ENCODE peak calls at places on chromosome 15, in five cellular contexts. R, Q, Y, H and U are unnamed samples.

GRCh38 chr15:48721061-48721810 is 75.7 kb upstream of the FBN1 start:
- DNase-seq in R (peak), Q (no peak), Y (no peak), H (no peak), U (no peak)

GRCh38 chr15:31478781-31479221 is 152.2 kb downstream of the KLF13 start:
- DNase-seq in R (no peak), Q (peak), Y (no peak), H (no peak), U (no peak)

GRCh38 chr15:75921732-75922703 is 18.3 kb downstream of the FBXO22 start:
- DNase-seq in R (peak), Q (no peak), Y (no peak), H (peak), U (no peak)

GRCh38 chr15:99307735-99308134 is 56.5 kb downstream of the LRRC28 start:
- DNase-seq in R (peak), Q (no peak), Y (no peak), H (no peak), U (no peak)

GRCh38 chr15:88995449-88995848 is 82.3 kb upstream of the MFGE8 start:
- DNase-seq in R (peak), Q (no peak), Y (no peak), H (peak), U (no peak)

GRCh38 chr15:33277689-33278088 is 33.1 kb upstream of the RYR3 start:
- DNase-seq in R (no peak), Q (no peak), Y (no peak), H (no peak), U (no peak)

GRCh38 chr15:84604804-84605203 is 4.0 kb downstream of the ZSCAN2 start:
- DNase-seq in R (peak), Q (no peak), Y (no peak), H (no peak), U (no peak)

GRCh38 chr15:58545307-58546065 is 113.7 kb downstream of the LIPC start:
- DNase-seq in R (peak), Q (no peak), Y (no peak), H (no peak), U (no peak)

GRCh38 chr15:50803479-50803878 is 38.0 kb upstream of the SPPL2A start:
- DNase-seq in R (no peak), Q (no peak), Y (no peak), H (no peak), U (no peak)

GRCh38 chr15:58864602-58865419 is 68.7 kb downstream of the SLTM start:
- DNase-seq in R (no peak), Q (peak), Y (no peak), H (peak), U (peak)

GRCh38 chr15:95973566-95974256 is 356.8 kb upstream of the NR2F2 start:
- DNase-seq in R (no peak), Q (no peak), Y (no peak), H (no peak), U (no peak)

GRCh38 chr15:84734794-84735479 is 13.5 kb upstream of the ZNF592 start:
- DNase-seq in R (peak), Q (peak), Y (no peak), H (peak), U (peak)

GRCh38 chr15:74889390-74889881 is 406 bp upstream of the MPI start:
- DNase-seq in R (peak), Q (peak), Y (no peak), H (peak), U (no peak)

GRCh38 chr15:49145651-49146609 is 9.5 kb downstream of the COPS2 start:
- DNase-seq in R (peak), Q (no peak), Y (peak), H (peak), U (no peak)

GRCh38 chr15:90071220-90071807 is 31.0 kb downstream of the IDH2 start:
- DNase-seq in R (peak), Q (no peak), Y (no peak), H (peak), U (no peak)

GRCh38 chr15:38520035-38520434 is 44.6 kb downstream of the RASGRP1 start:
- DNase-seq in R (no peak), Q (no peak), Y (no peak), H (no peak), U (no peak)

GRCh38 chr15:101058735-101059134 is 139.6 kb downstream of the LRRK1 start:
- DNase-seq in R (no peak), Q (peak), Y (no peak), H (no peak), U (peak)

GRCh38 chr15:82044373-82045178 is 1.2 kb downstream of the MEX3B start:
- DNase-seq in R (peak), Q (peak), Y (peak), H (peak), U (peak)

GRCh38 chr15:74514039-74514438 is 27.0 kb upstream of the ARID3B start:
- DNase-seq in R (peak), Q (no peak), Y (no peak), H (no peak), U (no peak)

GRCh38 chr15:45362419-45362818 is 15.9 kb downstream of the GATM start:
- DNase-seq in R (no peak), Q (no peak), Y (no peak), H (no peak), U (no peak)

GRCh38 chr15:83287541-83288027 is 3.1 kb upstream of the BNC1 start:
- DNase-seq in R (peak), Q (no peak), Y (no peak), H (peak), U (no peak)

GRCh38 chr15:40108061-40108854 is 421 bp downstream of the BMF start:
- DNase-seq in R (peak), Q (no peak), Y (no peak), H (peak), U (no peak)

GRCh38 chr15:40312370-40313158 is 4.8 kb upstream of the PLCB2 start:
- DNase-seq in R (no peak), Q (no peak), Y (no peak), H (no peak), U (no peak)

GRCh38 chr15:87080547-87080946 is 1000.9 kb downstream of the AGBL1 start:
- DNase-seq in R (no peak), Q (no peak), Y (no peak), H (no peak), U (no peak)

GRCh38 chr15:44695274-44695673 is 15.8 kb downstream of the PATL2 start:
- DNase-seq in R (no peak), Q (no peak), Y (no peak), H (no peak), U (no peak)

DNA sequence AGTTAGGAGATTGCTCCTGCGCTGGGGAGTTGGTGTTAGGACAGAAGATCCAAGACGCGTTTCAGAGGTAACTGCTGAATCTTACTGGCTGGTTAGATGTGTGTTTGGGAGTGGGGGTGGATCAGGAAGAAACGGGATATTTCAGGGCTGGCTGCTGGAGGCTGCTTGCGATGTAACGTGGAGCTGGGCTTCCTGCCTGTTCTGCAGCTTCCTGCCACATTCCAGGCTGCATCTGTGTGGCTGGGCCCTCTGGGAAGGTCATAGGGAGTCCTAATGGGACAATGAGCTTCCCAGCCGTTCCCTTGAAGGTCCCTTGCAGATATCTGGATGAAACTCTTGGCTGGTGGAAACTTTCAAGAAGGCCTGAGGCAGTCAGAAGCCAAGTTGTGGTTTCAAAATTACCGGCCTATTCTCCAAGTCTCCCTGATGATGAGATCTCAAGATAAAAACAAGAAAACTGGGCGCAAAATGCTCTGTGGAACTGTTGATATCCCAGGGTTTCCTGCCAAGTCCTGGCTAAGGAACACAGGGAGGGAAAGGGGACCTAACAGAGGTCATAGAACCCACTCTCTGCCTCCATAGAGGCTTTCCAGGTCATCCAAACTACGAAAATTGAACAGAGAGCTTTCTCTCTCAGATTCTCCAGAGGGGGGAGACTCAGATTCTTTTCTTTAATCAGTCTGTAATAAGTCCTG is 67.0 kb downstream of the NOX5 start:
- DNase-seq in R (peak), Q (peak), Y (no peak), H (peak), U (no peak)
- H4K8ac ChIP-seq in R (peak), Q (no peak), Y (no peak), H (no peak), U (no peak)

DNA sequence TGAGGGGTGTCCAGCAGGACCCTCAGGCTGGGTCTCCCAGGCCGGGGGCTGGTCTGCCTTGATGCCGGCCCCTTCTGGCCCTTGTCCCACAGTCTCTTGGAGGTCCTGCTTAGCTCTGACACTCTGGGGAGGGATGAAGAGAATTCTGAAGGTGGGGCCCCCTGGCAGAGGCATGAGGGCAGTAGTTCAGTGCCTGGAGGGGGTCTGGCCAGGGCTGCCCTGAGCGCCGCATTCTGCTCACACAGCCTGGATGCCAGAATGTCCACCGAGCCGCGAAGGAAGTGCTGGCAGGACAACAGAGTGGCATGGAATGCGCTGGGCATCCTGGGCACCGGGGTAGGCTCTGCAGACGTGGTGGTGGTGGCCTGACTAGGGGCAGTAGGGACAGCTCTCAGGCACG is 55.5 kb downstream of the SMAD6 start:
- DNase-seq in R (no peak), Q (no peak), Y (no peak), H (no peak), U (no peak)
- H4K8ac ChIP-seq in R (no peak), Q (no peak), Y (no peak), H (no peak), U (no peak)

GRCh38 chr15:62879770-62880169 is 162.8 kb upstream of the TPM1 start:
- DNase-seq in R (no peak), Q (no peak), Y (no peak), H (peak), U (no peak)

GRCh38 chr15:62878070-62878469 is 164.5 kb upstream of the TPM1 start:
- DNase-seq in R (no peak), Q (no peak), Y (no peak), H (no peak), U (no peak)

GRCh38 chr15:62875626-62876021 is 166.9 kb upstream of the TPM1 start:
- DNase-seq in R (no peak), Q (no peak), Y (no peak), H (no peak), U (no peak)

GRCh38 chr15:62874933-62875625 is 167.5 kb upstream of the TPM1 start:
- DNase-seq in R (no peak), Q (no peak), Y (no peak), H (no peak), U (peak)

GRCh38 chr15:62877276-62877857 is 165.2 kb upstream of the TPM1 start:
- DNase-seq in R (no peak), Q (no peak), Y (no peak), H (no peak), U (no peak)
- H4K8ac ChIP-seq in R (no peak), Q (no peak), Y (no peak), H (no peak), U (no peak)

DNA sequence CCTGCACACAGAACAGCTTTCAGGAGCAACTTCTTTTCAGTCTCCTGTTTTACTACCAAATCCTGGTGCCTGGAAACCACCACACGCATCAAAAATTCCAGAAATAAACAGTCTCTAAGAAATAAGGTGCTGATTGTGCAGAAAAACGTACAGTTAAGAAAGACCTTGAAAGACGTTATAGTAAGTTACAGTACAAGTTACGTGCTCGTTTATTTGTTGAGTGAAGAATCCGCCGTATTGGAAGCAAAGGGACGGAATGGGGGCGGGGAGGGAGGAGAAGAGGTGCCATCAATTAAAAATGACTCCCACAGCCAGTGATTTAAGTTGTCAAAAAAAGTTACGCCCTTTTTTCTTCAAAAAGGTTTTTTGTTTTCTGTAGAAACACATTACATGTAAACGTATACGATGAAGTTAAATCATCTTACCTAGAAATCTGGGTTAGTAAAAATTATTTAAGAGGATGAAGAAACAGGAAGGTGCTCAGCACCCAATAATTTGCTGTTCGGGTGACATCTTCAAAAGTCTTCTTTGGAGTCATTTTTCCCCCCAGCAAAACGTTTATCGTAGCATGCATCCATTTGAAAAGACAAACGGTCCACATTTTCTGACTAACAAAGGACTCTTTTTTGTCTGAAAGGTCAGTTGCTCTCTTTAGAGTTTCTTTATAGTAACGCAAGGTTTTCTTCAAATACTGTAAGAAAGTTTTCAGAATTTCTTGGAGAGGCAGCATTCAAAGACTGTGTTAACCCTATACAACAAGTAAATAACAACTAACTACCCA is 782 bp upstream of the UACA start:
- DNase-seq in R (no peak), Q (no peak), Y (no peak), H (no peak), U (no peak)
- H4K8ac ChIP-seq in R (peak), Q (no peak), Y (no peak), H (no peak), U (no peak)

DNA sequence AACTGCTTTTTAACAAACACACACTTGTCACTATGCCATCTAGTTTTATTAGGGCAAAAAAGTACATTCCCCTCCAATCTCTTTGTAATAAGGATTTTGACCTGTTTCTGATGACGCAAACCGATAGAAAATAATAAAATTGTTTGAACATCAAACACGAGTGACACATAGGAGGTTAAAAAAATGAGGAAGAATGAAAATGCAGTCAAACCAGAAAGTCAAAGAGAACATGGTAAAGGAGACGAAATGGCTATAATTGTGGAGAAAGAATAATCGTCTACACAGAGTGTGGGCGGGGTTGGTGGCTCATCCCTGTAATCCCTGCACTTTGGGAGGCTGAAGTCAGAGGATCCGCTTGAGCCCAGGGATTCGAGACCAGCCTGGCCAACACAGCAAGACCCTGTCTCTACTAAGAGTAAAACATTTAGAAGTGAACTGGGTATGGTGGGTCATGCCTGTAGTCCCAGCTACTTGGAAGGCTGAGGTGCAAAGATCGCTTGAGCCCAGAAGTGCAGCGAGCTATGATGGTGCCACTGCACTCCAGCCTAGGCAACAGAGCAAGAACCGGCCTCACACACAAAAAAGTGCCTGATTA is 83.2 kb downstream of the MEIS2 start:
- DNase-seq in R (no peak), Q (no peak), Y (no peak), H (no peak), U (no peak)
- H4K8ac ChIP-seq in R (no peak), Q (no peak), Y (no peak), H (no peak), U (no peak)

DNA sequence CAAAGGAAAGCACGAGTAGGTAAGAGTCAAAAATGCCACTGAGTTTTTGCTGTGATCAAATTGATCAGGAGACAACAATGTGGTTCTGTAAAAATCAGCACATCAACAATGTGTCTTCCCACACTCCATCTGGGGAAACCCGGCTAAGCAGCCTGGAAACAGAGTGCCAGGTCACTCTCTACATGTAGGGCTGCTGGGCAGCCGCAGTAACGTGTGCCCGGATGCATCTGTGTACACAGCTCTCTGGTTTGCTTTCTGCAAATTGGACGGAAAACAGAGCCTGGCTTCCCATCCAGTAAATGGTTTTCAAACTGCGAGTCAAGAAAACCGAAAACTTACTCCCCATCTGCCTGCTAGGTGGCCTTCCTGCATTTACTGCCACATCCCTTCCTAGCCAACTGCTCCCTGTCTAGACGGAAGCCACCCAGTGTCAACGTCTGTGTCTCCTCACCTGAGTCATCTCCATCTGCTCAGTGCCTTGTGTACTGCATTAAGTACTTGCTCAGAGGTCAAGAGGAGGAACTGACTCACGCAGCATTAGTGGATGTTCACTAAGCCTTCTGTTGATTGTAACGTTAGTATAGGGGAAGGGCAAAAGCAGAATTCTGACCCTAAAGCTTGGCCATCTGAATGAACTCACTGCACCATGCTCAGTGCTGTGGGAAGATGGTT is 124.1 kb downstream of the TJP1 start:
- DNase-seq in R (peak), Q (no peak), Y (no peak), H (peak), U (no peak)
- H4K8ac ChIP-seq in R (no peak), Q (no peak), Y (no peak), H (no peak), U (no peak)